ENCODE peak calls at places on chromosome 18, in four cellular contexts. One of them, this sample, is unnamed.

GRCh38 chr18:3663870-3664512 is 214.0 kb downstream of the TGIF1 start:
- DNase-seq in NCI-H1105: no peak
- DNase-seq in T-helper 9 cell: no peak
- DNase-seq in NCI-H446: no peak
- DNase-seq in this sample: no peak

GRCh38 chr18:8854550-8854949 is 149.2 kb downstream of the MTCL1 start:
- DNase-seq in NCI-H1105: no peak
- DNase-seq in T-helper 9 cell: no peak
- DNase-seq in NCI-H446: no peak
- DNase-seq in this sample: no peak

GRCh38 chr18:77984833-77985232 is 735.2 kb downstream of the GALR1 start:
- DNase-seq in NCI-H1105: no peak
- DNase-seq in T-helper 9 cell: no peak
- DNase-seq in NCI-H446: no peak
- DNase-seq in this sample: no peak

GRCh38 chr18:72197598-72197997 is 346.5 kb downstream of the CBLN2 start:
- DNase-seq in NCI-H1105: no peak
- DNase-seq in T-helper 9 cell: no peak
- DNase-seq in NCI-H446: no peak
- DNase-seq in this sample: no peak

GRCh38 chr18:45588284-45588683 is 27.0 kb upstream of the SLC14A2 start:
- DNase-seq in NCI-H1105: no peak
- DNase-seq in T-helper 9 cell: no peak
- DNase-seq in NCI-H446: no peak
- DNase-seq in this sample: no peak

GRCh38 chr18:23038712-23039111 is 96.6 kb upstream of the CABLES1 start:
- DNase-seq in NCI-H1105: no peak
- DNase-seq in T-helper 9 cell: no peak
- DNase-seq in NCI-H446: no peak
- DNase-seq in this sample: no peak

GRCh38 chr18:76410660-76411417 is 84.2 kb downstream of the ZNF516 start:
- DNase-seq in NCI-H1105: no peak
- DNase-seq in T-helper 9 cell: no peak
- DNase-seq in NCI-H446: no peak
- DNase-seq in this sample: no peak

GRCh38 chr18:10965104-10965503 is 184.3 kb downstream of the PIEZO2 start:
- DNase-seq in NCI-H1105: no peak
- DNase-seq in T-helper 9 cell: no peak
- DNase-seq in NCI-H446: no peak
- DNase-seq in this sample: no peak

GRCh38 chr18:77395941-77396340 is 146.3 kb downstream of the GALR1 start:
- DNase-seq in NCI-H1105: no peak
- DNase-seq in T-helper 9 cell: no peak
- DNase-seq in NCI-H446: no peak
- DNase-seq in this sample: no peak

GRCh38 chr18:4096501-4096900 is 358.6 kb downstream of the DLGAP1 start:
- DNase-seq in NCI-H1105: no peak
- DNase-seq in T-helper 9 cell: no peak
- DNase-seq in NCI-H446: no peak
- DNase-seq in this sample: no peak

GRCh38 chr18:57771183-57771582 is 31.9 kb downstream of the ATP8B1 start:
- DNase-seq in NCI-H1105: no peak
- DNase-seq in T-helper 9 cell: no peak
- DNase-seq in NCI-H446: no peak
- DNase-seq in this sample: no peak

GRCh38 chr18:23650963-23651927 is 11.5 kb downstream of the ANKRD29 start:
- DNase-seq in NCI-H1105: no peak
- DNase-seq in T-helper 9 cell: no peak
- DNase-seq in NCI-H446: no peak
- DNase-seq in this sample: no peak

GRCh38 chr18:58867281-58867961 is 2.7 kb downstream of the ZNF532 start:
- DNase-seq in NCI-H1105: no peak
- DNase-seq in T-helper 9 cell: no peak
- DNase-seq in NCI-H446: no peak
- DNase-seq in this sample: no peak

GRCh38 chr18:8116346-8117007 is 492.8 kb upstream of the RAB12 start:
- DNase-seq in NCI-H1105: no peak
- DNase-seq in T-helper 9 cell: no peak
- DNase-seq in NCI-H446: no peak
- DNase-seq in this sample: no peak

GRCh38 chr18:26342646-26343045 is 116.4 kb downstream of the TAF4B start:
- DNase-seq in NCI-H1105: no peak
- DNase-seq in T-helper 9 cell: no peak
- DNase-seq in NCI-H446: no peak
- DNase-seq in this sample: no peak

GRCh38 chr18:70288851-70289328 is at the start of gene SOCS6:
- DNase-seq in NCI-H1105: peak; percentile 51
- DNase-seq in T-helper 9 cell: peak; percentile 2
- DNase-seq in NCI-H446: no peak
- DNase-seq in this sample: no peak

GRCh38 chr18:40877096-40877495 is 1077.9 kb upstream of the PIK3C3 start:
- DNase-seq in NCI-H1105: no peak
- DNase-seq in T-helper 9 cell: no peak
- DNase-seq in NCI-H446: no peak
- DNase-seq in this sample: no peak

GRCh38 chr18:63097198-63097597 is 222.4 kb downstream of the BCL2 start:
- DNase-seq in NCI-H1105: no peak
- DNase-seq in T-helper 9 cell: no peak
- DNase-seq in NCI-H446: no peak
- DNase-seq in this sample: no peak

GRCh38 chr18:57921708-57922107 is 118.6 kb upstream of the ATP8B1 start:
- DNase-seq in NCI-H1105: no peak
- DNase-seq in T-helper 9 cell: no peak
- DNase-seq in NCI-H446: no peak
- DNase-seq in this sample: no peak

GRCh38 chr18:7576685-7577084 is 9.6 kb downstream of the PTPRM start:
- DNase-seq in NCI-H1105: no peak
- DNase-seq in T-helper 9 cell: no peak
- DNase-seq in NCI-H446: no peak
- DNase-seq in this sample: no peak

GRCh38 chr18:58556333-58557012 is 72.4 kb downstream of the ALPK2 start:
- DNase-seq in NCI-H1105: no peak
- DNase-seq in T-helper 9 cell: no peak
- DNase-seq in NCI-H446: no peak
- DNase-seq in this sample: no peak

GRCh38 chr18:28522250-28522649 is 345.3 kb upstream of the CDH2 start:
- DNase-seq in NCI-H1105: no peak
- DNase-seq in T-helper 9 cell: no peak
- DNase-seq in NCI-H446: no peak
- DNase-seq in this sample: no peak

GRCh38 chr18:27899893-27900292 is 277.0 kb downstream of the CDH2 start:
- DNase-seq in NCI-H1105: no peak
- DNase-seq in T-helper 9 cell: no peak
- DNase-seq in NCI-H446: no peak
- DNase-seq in this sample: no peak

GRCh38 chr18:8212893-8213805 is 396.1 kb upstream of the RAB12 start:
- DNase-seq in NCI-H1105: no peak
- DNase-seq in T-helper 9 cell: no peak
- DNase-seq in NCI-H446: no peak
- DNase-seq in this sample: no peak

GRCh38 chr18:33532978-33533377 is 45.0 kb upstream of the ASXL3 start:
- DNase-seq in NCI-H1105: no peak
- DNase-seq in T-helper 9 cell: no peak
- DNase-seq in NCI-H446: no peak
- DNase-seq in this sample: no peak

GRCh38 chr18:13527730-13528129 is 198.6 kb downstream of the FAM210A start:
- DNase-seq in NCI-H1105: no peak
- DNase-seq in T-helper 9 cell: no peak
- DNase-seq in NCI-H446: no peak
- DNase-seq in this sample: no peak

GRCh38 chr18:4224031-4224704 is 230.9 kb downstream of the DLGAP1 start:
- DNase-seq in NCI-H1105: no peak
- DNase-seq in T-helper 9 cell: no peak
- DNase-seq in NCI-H446: no peak
- DNase-seq in this sample: no peak

GRCh38 chr18:49050462-49050861 is 99.7 kb upstream of the SMAD7 start:
- DNase-seq in NCI-H1105: no peak
- DNase-seq in T-helper 9 cell: no peak
- DNase-seq in NCI-H446: no peak
- DNase-seq in this sample: no peak

GRCh38 chr18:22752014-22752413 is 181.1 kb upstream of the RBBP8 start:
- DNase-seq in NCI-H1105: no peak
- DNase-seq in T-helper 9 cell: no peak
- DNase-seq in NCI-H446: no peak
- DNase-seq in this sample: no peak

GRCh38 chr18:34083910-34084309 is 140.8 kb downstream of the NOL4 start:
- DNase-seq in NCI-H1105: no peak
- DNase-seq in T-helper 9 cell: no peak
- DNase-seq in NCI-H446: no peak
- DNase-seq in this sample: no peak

GRCh38 chr18:42094875-42095274 is 139.8 kb downstream of the PIK3C3 start:
- DNase-seq in NCI-H1105: no peak
- DNase-seq in T-helper 9 cell: no peak
- DNase-seq in NCI-H446: no peak
- DNase-seq in this sample: no peak

GRCh38 chr18:3983351-3983969 is 471.6 kb downstream of the DLGAP1 start:
- DNase-seq in NCI-H1105: no peak
- DNase-seq in T-helper 9 cell: no peak
- DNase-seq in NCI-H446: peak; percentile 29
- DNase-seq in this sample: no peak

GRCh38 chr18:62452280-62452824 is 70.5 kb upstream of the ZCCHC2 start:
- DNase-seq in NCI-H1105: no peak
- DNase-seq in T-helper 9 cell: no peak
- DNase-seq in NCI-H446: no peak
- DNase-seq in this sample: no peak